ENCODE peak calls at places on chromosomes 11 and 22, in four cellular contexts. One of them, this sample, is unnamed.

GRCh38 chr11:116461789-116462188 is 311.0 kb downstream of the BUD13 start:
- DNase-seq in HepG2: no peak
- DNase-seq in K562: no peak
- DNase-seq in A549: no peak
- DNase-seq in this sample: no peak

GRCh38 chr11:45182902-45183301 is 36.5 kb downstream of the PRDM11 start:
- DNase-seq in HepG2: no peak
- DNase-seq in K562: no peak
- DNase-seq in A549: peak
- DNase-seq in this sample: peak

GRCh38 chr22:38465673-38466490 is 2.0 kb upstream of the KDELR3 start:
- DNase-seq in HepG2: no peak
- DNase-seq in K562: no peak
- DNase-seq in A549: no peak
- DNase-seq in this sample: no peak

GRCh38 chr22:17159504-17159951 is 451 bp upstream of the HDHD5 start:
- DNase-seq in HepG2: no peak
- DNase-seq in K562: no peak
- DNase-seq in A549: peak
- DNase-seq in this sample: no peak

GRCh38 chr11:78039919-78040671 is 17.0 kb upstream of the KCTD14 start:
- DNase-seq in HepG2: peak
- DNase-seq in K562: peak
- DNase-seq in A549: peak
- DNase-seq in this sample: peak

GRCh38 chr11:68471360-68472340 is 11.1 kb downstream of the PPP6R3 start:
- DNase-seq in HepG2: no peak
- DNase-seq in K562: no peak
- DNase-seq in A549: no peak
- DNase-seq in this sample: no peak

GRCh38 chr11:2741377-2742131 is 41.8 kb upstream of the KCNQ1OT1 start:
- DNase-seq in HepG2: no peak
- DNase-seq in K562: peak
- DNase-seq in A549: peak
- DNase-seq in this sample: no peak

GRCh38 chr11:34242037-34242625 is 115.7 kb downstream of the ABTB2 start:
- DNase-seq in HepG2: no peak
- DNase-seq in K562: peak
- DNase-seq in A549: peak
- DNase-seq in this sample: no peak

GRCh38 chr11:128686745-128687177 is 7.1 kb upstream of the FLI1 start:
- DNase-seq in HepG2: no peak
- DNase-seq in K562: no peak
- DNase-seq in A549: peak
- DNase-seq in this sample: peak

GRCh38 chr11:279966-280761 is 2.0 kb downstream of the NLRP6 start:
- DNase-seq in HepG2: no peak
- DNase-seq in K562: no peak
- DNase-seq in A549: peak
- DNase-seq in this sample: no peak

DNA sequence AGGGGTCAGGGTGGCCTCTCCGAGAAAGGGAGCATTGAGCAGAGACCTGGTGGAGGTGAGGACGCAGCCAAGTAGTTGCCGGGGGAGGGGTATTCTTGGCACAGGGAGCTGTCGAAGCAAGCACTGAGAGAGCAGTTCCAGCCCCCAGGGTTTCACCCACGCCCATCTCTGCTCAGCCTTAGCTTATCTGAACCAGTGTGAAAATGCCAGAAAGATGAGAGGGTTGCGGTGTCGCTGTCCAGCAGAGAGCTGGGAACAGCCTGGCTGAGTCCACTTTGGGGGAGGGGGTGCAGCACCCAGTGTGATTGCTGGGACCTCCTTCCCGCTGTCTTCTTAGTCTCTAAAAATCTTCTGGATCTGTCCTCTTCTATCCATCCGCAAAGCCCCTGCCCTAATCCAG is 123.3 kb upstream of the TBCEL start:
- DNase-seq in HepG2: no peak
- DNase-seq in K562: no peak
- DNase-seq in A549: no peak
- DNase-seq in this sample: no peak
- TF ChIP-seq JUN in HepG2: no peak
- TF ChIP-seq JUN in K562: no peak
- TF ChIP-seq JUN in A549: no peak
- TF ChIP-seq JUN in this sample: no peak

DNA sequence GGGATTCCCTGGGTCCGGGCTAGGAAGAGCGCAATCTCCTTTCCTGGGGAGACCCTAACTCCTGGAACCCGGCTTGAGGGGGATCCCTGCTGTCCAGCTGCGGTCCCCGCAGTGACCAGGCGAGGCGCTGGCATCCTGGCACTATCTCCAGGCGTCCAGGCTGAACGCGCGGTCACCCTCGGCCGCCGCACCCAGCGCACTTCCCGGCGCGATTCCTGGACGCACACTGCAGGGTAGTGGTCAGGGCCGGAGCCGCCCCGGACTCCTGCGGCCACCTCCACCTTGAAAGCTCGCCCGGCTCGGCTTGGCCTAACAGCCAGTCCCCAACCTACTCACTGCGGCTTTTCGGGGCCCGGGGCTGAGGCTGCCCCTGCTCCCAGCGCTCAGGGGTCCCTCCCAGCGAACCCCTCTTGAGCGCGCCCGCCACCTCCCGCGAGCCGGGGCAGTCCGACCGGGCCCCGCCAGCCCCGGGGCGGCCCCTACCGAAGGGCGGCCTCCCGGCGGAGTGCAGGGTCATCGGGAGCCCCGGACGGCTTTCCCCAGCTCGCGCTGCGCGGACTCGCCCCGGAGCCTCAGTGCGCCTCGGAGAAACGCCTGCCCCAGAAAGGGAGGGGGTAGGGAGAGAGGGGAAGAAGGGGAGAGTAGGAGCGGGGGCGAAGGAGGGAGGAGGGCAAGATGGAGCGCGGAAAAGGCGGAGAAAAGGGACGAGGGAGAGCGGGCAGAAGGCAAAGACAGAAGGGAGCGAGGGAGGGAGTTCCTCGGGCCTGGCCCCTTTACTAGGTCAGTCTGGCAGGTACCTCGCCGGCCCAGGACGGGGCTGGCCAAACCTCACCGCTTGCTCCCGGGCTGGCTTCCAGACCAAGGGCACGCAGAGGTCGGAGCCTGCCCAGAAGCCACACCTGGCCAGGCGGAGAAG is 1.0 kb downstream of the POU2AF3 start:
- DNase-seq in HepG2: peak
- DNase-seq in K562: no peak
- DNase-seq in A549: peak
- DNase-seq in this sample: peak
- TF ChIP-seq JUN in HepG2: no peak
- TF ChIP-seq JUN in K562: no peak
- TF ChIP-seq JUN in A549: no peak
- TF ChIP-seq JUN in this sample: no peak

GRCh38 chr22:49756656-49757055 is 71.0 kb downstream of the BRD1 start:
- DNase-seq in HepG2: no peak
- DNase-seq in K562: no peak
- DNase-seq in A549: no peak
- DNase-seq in this sample: no peak
- TF ChIP-seq JUN in HepG2: no peak
- TF ChIP-seq JUN in K562: no peak
- TF ChIP-seq JUN in A549: no peak
- TF ChIP-seq JUN in this sample: no peak

DNA sequence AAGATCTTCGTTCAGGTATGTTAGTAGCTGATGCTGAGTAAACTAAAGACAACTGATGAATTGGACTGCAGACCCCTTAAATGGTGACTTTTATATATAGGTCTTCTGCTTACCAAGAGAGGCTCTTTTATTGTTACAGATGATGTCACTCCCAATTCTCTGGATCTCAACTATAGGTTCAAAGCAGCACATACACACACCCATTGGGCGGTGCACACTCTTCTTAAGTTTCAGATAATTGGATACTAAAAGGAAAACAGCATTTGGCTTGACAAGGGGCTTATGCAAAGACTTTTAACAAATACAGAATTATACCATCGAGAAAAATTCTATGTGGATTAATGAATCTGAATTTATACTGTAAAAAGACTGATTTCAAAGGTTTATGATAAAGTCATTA is at the start of gene PTH:
- DNase-seq in HepG2: no peak
- DNase-seq in K562: no peak
- DNase-seq in A549: no peak
- DNase-seq in this sample: no peak
- TF ChIP-seq JUN in HepG2: no peak
- TF ChIP-seq JUN in K562: no peak
- TF ChIP-seq JUN in A549: no peak
- TF ChIP-seq JUN in this sample: no peak

GRCh38 chr11:46305295-46305694 is 27.8 kb downstream of the CREB3L1 start:
- DNase-seq in HepG2: peak
- DNase-seq in K562: no peak
- DNase-seq in A549: no peak
- DNase-seq in this sample: no peak
- TF ChIP-seq JUN in HepG2: no peak
- TF ChIP-seq JUN in K562: no peak
- TF ChIP-seq JUN in A549: no peak
- TF ChIP-seq JUN in this sample: no peak

GRCh38 chr11:100646545-100646944 is 40.5 kb upstream of the ARHGAP42 start:
- DNase-seq in HepG2: no peak
- DNase-seq in K562: no peak
- DNase-seq in A549: no peak
- DNase-seq in this sample: no peak

GRCh38 chr11:100647861-100648260 is 39.2 kb upstream of the ARHGAP42 start:
- DNase-seq in HepG2: no peak
- DNase-seq in K562: no peak
- DNase-seq in A549: no peak
- DNase-seq in this sample: no peak
- TF ChIP-seq JUN in HepG2: no peak
- TF ChIP-seq JUN in K562: no peak
- TF ChIP-seq JUN in A549: no peak
- TF ChIP-seq JUN in this sample: no peak

This sample was measured in endothelial cell of umbilical vein.